ENCODE peak calls at places on chromosomes 11 and 22, in four cellular contexts. One of them, this sample, is unnamed.

GRCh38 chr22:43241138-43241597 is 54.2 kb upstream of the TTLL12 start:
- DNase-seq in GM12878: no peak
- DNase-seq in K562: peak; percentile 77
- DNase-seq in HepG2: peak; percentile 88
- DNase-seq in this sample: no peak

GRCh38 chr22:25368271-25368670 is 148.8 kb downstream of the CRYBB2 start:
- DNase-seq in GM12878: no peak
- DNase-seq in K562: no peak
- DNase-seq in HepG2: no peak
- DNase-seq in this sample: no peak

GRCh38 chr11:94129505-94130335 is 1.1 kb downstream of the PANX1 start:
- DNase-seq in HepG2: no peak
- DNase-seq in K562: no peak
- DNase-seq in GM12878: no peak
- DNase-seq in this sample: no peak

GRCh38 chr11:126978155-126978554 is 22.4 kb downstream of the KIRREL3 start:
- DNase-seq in GM12878: no peak
- DNase-seq in K562: no peak
- DNase-seq in HepG2: no peak
- DNase-seq in this sample: no peak

GRCh38 chr22:38124236-38124974 is 13.9 kb upstream of the BAIAP2L2 start:
- DNase-seq in GM12878: no peak
- DNase-seq in HepG2: no peak
- DNase-seq in K562: no peak
- DNase-seq in this sample: no peak

GRCh38 chr11:76835928-76836612 is 24.6 kb upstream of the ACER3 start:
- DNase-seq in K562: no peak
- DNase-seq in HepG2: no peak
- DNase-seq in GM12878: no peak
- DNase-seq in this sample: no peak

GRCh38 chr11:69134957-69135356 is 20.8 kb upstream of the SMIM38 start:
- DNase-seq in K562: no peak
- DNase-seq in HepG2: no peak
- DNase-seq in GM12878: no peak
- DNase-seq in this sample: no peak

GRCh38 chr11:78060533-78060932 is 3.1 kb upstream of the THRSP start:
- DNase-seq in GM12878: no peak
- DNase-seq in HepG2: no peak
- DNase-seq in K562: peak; percentile 2
- DNase-seq in this sample: no peak

GRCh38 chr11:105923814-105924213 is 98.2 kb downstream of the MSANTD4 start:
- DNase-seq in HepG2: no peak
- DNase-seq in GM12878: no peak
- DNase-seq in K562: no peak
- DNase-seq in this sample: no peak

GRCh38 chr22:43561421-43562178 is 149.8 kb downstream of the MPPED1 start:
- DNase-seq in K562: no peak
- DNase-seq in HepG2: no peak
- DNase-seq in GM12878: no peak
- DNase-seq in this sample: no peak

GRCh38 chr22:17706947-17707346 is 67.3 kb downstream of the BID start:
- DNase-seq in K562: no peak
- DNase-seq in GM12878: no peak
- DNase-seq in HepG2: no peak
- DNase-seq in this sample: no peak

GRCh38 chr11:76799061-76799804 is 16.1 kb downstream of the TSKU start:
- DNase-seq in K562: peak; percentile 96
- DNase-seq in GM12878: no peak
- DNase-seq in HepG2: peak; percentile 81
- DNase-seq in this sample: peak; percentile 88

GRCh38 chr11:76175731-76176303 is 30.5 kb downstream of the WNT11 start:
- DNase-seq in HepG2: no peak
- DNase-seq in K562: no peak
- DNase-seq in GM12878: no peak
- DNase-seq in this sample: no peak

GRCh38 chr11:19880088-19880345 is 167.4 kb downstream of the NAV2 start:
- DNase-seq in GM12878: no peak
- DNase-seq in K562: no peak
- DNase-seq in HepG2: no peak
- DNase-seq in this sample: no peak

GRCh38 chr22:19431641-19432091 is at the start of gene HIRA:
- DNase-seq in K562: peak; percentile 92
- DNase-seq in GM12878: no peak
- DNase-seq in HepG2: peak; percentile 60
- DNase-seq in this sample: peak; percentile 85

GRCh38 chr11:61795459-61795858 is 2.7 kb downstream of the FEN1 start:
- DNase-seq in GM12878: no peak
- DNase-seq in HepG2: no peak
- DNase-seq in K562: no peak
- DNase-seq in this sample: no peak

GRCh38 chr22:47329727-47330653 is 567.5 kb downstream of the TBC1D22A start:
- DNase-seq in HepG2: no peak
- DNase-seq in GM12878: no peak
- DNase-seq in K562: no peak
- DNase-seq in this sample: no peak

GRCh38 chr11:70462818-70463477 is 64.6 kb downstream of the CTTN start:
- DNase-seq in GM12878: no peak
- DNase-seq in HepG2: no peak
- DNase-seq in K562: peak; percentile 57
- DNase-seq in this sample: no peak

GRCh38 chr22:48045369-48045768 is 1282.9 kb downstream of the TBC1D22A start:
- DNase-seq in HepG2: no peak
- DNase-seq in K562: no peak
- DNase-seq in GM12878: peak; percentile 64
- DNase-seq in this sample: no peak

GRCh38 chr22:25404923-25405853 is 159.3 kb upstream of the GRK3 start:
- DNase-seq in GM12878: no peak
- DNase-seq in K562: peak; percentile 83
- DNase-seq in HepG2: peak; percentile 13
- DNase-seq in this sample: peak; percentile 76

GRCh38 chr22:39130892-39131855 is 21.3 kb downstream of the CBX7 start:
- DNase-seq in GM12878: no peak
- DNase-seq in K562: no peak
- DNase-seq in HepG2: peak; percentile 59
- DNase-seq in this sample: no peak

GRCh38 chr11:58195939-58196338 is 7.1 kb downstream of the OR9Q2 start:
- DNase-seq in HepG2: no peak
- DNase-seq in K562: no peak
- DNase-seq in GM12878: no peak
- DNase-seq in this sample: no peak

GRCh38 chr11:117328414-117329010 is 858 bp downstream of the CEP164 start:
- DNase-seq in K562: no peak
- DNase-seq in GM12878: no peak
- DNase-seq in HepG2: no peak
- DNase-seq in this sample: peak; percentile 39

GRCh38 chr11:14342906-14343305 is 16.1 kb downstream of the RRAS2 start:
- DNase-seq in K562: no peak
- DNase-seq in HepG2: no peak
- DNase-seq in GM12878: no peak
- DNase-seq in this sample: no peak

GRCh38 chr11:134386945-134387344 is 25.1 kb downstream of the B3GAT1 start:
- DNase-seq in GM12878: no peak
- DNase-seq in K562: no peak
- DNase-seq in HepG2: no peak
- DNase-seq in this sample: no peak

GRCh38 chr11:134384406-134384805 is 27.6 kb downstream of the B3GAT1 start:
- DNase-seq in HepG2: no peak
- DNase-seq in K562: no peak
- DNase-seq in GM12878: no peak
- DNase-seq in this sample: no peak

GRCh38 chr11:134387501-134387900 is 24.5 kb downstream of the B3GAT1 start:
- DNase-seq in GM12878: no peak
- DNase-seq in K562: no peak
- DNase-seq in HepG2: no peak
- DNase-seq in this sample: no peak

GRCh38 chr11:134385171-134385570 is 26.9 kb downstream of the B3GAT1 start:
- DNase-seq in K562: no peak
- DNase-seq in GM12878: no peak
- DNase-seq in HepG2: no peak
- DNase-seq in this sample: no peak

GRCh38 chr11:134385774-134386565 is 26.1 kb downstream of the B3GAT1 start:
- DNase-seq in HepG2: no peak
- DNase-seq in GM12878: no peak
- DNase-seq in K562: no peak
- DNase-seq in this sample: peak; percentile 38
- TF ChIP-seq SP1 in HepG2: no peak
- TF ChIP-seq SP1 in GM12878: no peak
- TF ChIP-seq SP1 in K562: no peak
- TF ChIP-seq SP1 in this sample: no peak

DNA sequence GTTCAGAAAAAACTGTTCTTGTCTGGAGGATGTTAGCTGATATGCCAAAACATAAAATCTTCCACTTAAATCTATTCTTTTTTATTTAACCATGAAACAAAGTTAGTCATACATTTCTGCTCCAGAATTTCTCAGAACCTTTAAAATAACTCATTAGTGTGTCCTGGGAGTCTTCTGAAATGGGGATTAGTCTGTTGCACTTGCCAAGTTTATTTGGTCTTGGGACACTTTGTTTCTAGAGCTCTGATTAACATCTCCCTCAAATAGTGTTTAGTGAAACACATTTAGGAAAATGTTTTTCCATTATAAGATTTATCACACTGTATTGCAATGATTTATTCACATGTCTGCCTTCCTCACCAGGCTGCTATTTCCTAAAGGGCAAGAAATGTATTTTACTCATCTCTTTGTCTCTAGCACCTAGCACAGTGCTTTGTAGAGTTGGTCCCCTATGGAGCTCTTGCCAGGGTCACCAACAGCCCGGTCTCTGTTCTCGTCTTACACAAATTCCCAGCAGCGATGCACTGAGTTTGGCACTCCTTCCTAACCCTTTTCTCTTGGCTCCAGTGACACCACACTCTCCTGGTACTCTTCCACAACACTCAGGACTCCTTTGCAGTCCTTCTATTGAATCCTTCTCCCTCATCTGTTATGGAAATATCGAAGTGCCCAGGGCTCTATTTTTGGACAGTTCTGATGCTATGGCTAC is 189.2 kb downstream of the CSNK2A3 start:
- DNase-seq in K562: no peak
- DNase-seq in HepG2: no peak
- DNase-seq in GM12878: no peak
- DNase-seq in this sample: no peak
- TF ChIP-seq FOXK2 in K562: no peak
- TF ChIP-seq FOXK2 in HepG2: no peak
- TF ChIP-seq FOXK2 in GM12878: no peak
- TF ChIP-seq FOXK2 in this sample: no peak

DNA sequence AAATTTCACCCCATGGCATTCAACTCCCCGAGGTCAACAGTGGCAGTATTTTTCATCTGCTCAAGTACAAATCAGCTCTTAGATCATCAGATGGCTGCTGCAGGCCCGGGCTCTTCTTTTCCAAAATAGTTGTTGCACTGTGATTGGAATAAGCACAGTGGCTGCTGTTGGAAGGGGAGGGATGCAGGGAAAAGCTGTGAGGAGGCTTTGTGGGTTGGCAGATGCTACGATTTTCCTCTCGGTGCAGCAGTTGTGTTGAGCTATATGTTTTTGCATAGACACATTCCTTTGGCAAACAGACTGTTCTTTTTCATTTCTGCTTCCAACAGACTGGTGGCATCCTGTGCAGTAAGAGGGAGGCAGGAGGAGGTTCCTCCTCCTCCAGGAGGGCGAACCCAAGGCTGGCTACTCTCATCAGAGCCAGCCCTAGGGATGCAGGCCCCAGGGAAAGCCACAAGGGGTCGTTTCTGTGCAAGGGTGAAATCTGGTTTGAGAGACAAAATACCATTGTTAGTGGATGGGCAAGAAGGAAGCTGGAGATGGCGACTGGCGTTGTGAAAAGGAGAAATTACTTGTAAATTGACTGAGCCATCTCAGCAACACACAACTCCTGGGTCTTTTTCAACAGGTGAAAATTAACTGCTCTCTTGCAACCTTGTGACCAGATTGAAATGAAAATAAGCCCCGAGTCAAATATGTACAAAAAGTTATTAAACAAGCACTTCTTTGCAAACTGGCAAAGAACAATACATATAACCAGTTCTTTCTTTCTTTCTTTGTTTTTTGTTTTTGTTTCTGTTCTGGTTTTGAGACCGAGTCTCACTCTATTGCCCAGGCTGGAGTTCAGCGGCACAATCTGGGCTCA is 26.6 kb upstream of the UBASH3B start:
- DNase-seq in HepG2: peak; percentile 65
- DNase-seq in K562: peak; percentile 37
- DNase-seq in GM12878: no peak
- DNase-seq in this sample: peak; percentile 78
- TF ChIP-seq SP1 in HepG2: no peak
- TF ChIP-seq SP1 in K562: no peak
- TF ChIP-seq SP1 in GM12878: no peak
- TF ChIP-seq SP1 in this sample: no peak

GRCh38 chr11:100961633-100962032 is 168.0 kb downstream of the PGR start:
- DNase-seq in K562: peak; percentile 10
- DNase-seq in GM12878: no peak
- DNase-seq in HepG2: no peak
- DNase-seq in this sample: no peak
- TF ChIP-seq FOXK2 in K562: no peak
- TF ChIP-seq FOXK2 in GM12878: no peak
- TF ChIP-seq FOXK2 in HepG2: no peak
- TF ChIP-seq FOXK2 in this sample: no peak

DNA sequence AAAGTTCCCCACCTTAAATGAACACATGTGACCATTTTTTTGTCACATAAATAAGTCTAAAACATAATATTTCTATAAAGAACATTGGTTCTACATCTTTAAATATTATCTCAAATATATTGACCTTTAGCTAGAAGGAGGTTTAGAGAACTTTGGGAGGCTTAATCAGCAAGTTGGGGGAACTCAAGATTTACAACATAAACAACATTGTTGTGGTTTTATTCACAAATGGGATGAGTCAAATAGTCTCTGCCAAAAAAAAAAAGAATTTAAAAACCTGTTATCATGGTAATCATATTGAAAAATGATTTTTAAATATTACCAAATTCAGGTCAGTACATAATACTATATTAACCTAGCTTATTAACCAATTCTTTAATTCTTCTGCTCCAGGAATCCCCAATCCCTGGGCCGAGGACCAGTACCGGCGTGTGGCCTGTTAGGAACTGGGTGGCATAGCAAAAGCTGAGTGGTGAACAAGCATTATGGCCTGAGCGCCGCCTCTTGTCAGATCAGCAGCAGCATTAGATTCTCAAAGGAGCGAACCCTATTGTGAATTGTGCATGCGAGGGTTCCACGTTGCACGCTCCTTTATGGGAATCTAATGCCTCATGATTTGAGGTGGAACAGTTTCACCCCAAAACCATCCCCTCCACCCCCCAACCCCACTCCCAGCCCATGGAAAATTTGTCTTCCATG is 98.2 kb downstream of the RDX start:
- DNase-seq in HepG2: no peak
- DNase-seq in GM12878: no peak
- DNase-seq in K562: no peak
- DNase-seq in this sample: no peak
- TF ChIP-seq SP1 in HepG2: no peak
- TF ChIP-seq SP1 in GM12878: no peak
- TF ChIP-seq SP1 in K562: no peak
- TF ChIP-seq SP1 in this sample: no peak

GRCh38 chr11:42598341-42598740 is 713.5 kb upstream of the API5 start:
- DNase-seq in HepG2: no peak
- DNase-seq in GM12878: no peak
- DNase-seq in K562: no peak
- DNase-seq in this sample: no peak

GRCh38 chr11:42591841-42592240 is 720.0 kb upstream of the API5 start:
- DNase-seq in K562: no peak
- DNase-seq in HepG2: no peak
- DNase-seq in GM12878: no peak
- DNase-seq in this sample: no peak

GRCh38 chr11:42595856-42596255 is 715.9 kb upstream of the API5 start:
- DNase-seq in K562: no peak
- DNase-seq in HepG2: no peak
- DNase-seq in GM12878: no peak
- DNase-seq in this sample: no peak

GRCh38 chr11:42593426-42593825 is 718.4 kb upstream of the API5 start:
- DNase-seq in GM12878: no peak
- DNase-seq in HepG2: no peak
- DNase-seq in K562: no peak
- DNase-seq in this sample: no peak
- TF ChIP-seq FOXK2 in GM12878: no peak
- TF ChIP-seq FOXK2 in HepG2: no peak
- TF ChIP-seq FOXK2 in K562: no peak
- TF ChIP-seq FOXK2 in this sample: no peak